ENCODE peak calls at places on chromosomes 6 and 20, in ten cellular contexts. M is sigmoid colon, Z is breast epithelium, R is upper lobe of left lung, I is HepG2, U is endothelial cell of umbilical vein, H is stomach, L is suprapubic skin, A is Panc1, T is GM23338. O is an unnamed sample.
A peak's percentile ranks its signal among the peaks of the same experiment; 100 is the strongest.

GRCh38 chr20:34876161-34877001 is at the start of gene ACSS2:
- DNase-seq in M (peak; percentile 100), Z (peak; percentile 99), R (peak; percentile 100), I (peak; percentile 99), U (peak; percentile 99), H (peak; percentile 100), L (peak; percentile 100), A (peak; percentile 95), T (peak; percentile 100), O (peak; percentile 98)

GRCh38 chr20:1906361-1907051 is 11.3 kb downstream of the SIRPA start:
- DNase-seq in M (no peak), Z (no peak), R (no peak), I (no peak), U (no peak), H (no peak), L (no peak), A (no peak), T (no peak), O (no peak)

GRCh38 chr6:44561062-44561591 is 173.6 kb downstream of the CDC5L start:
- DNase-seq in M (no peak), Z (no peak), R (peak; percentile 76), I (no peak), U (no peak), H (no peak), L (no peak), A (no peak), T (peak; percentile 37), O (no peak)

GRCh38 chr20:63433756-63434531 is 38.5 kb downstream of the KCNQ2 start:
- DNase-seq in M (no peak), Z (no peak), R (peak; percentile 73), I (no peak), U (peak; percentile 15), H (no peak), L (no peak), A (no peak), T (no peak), O (no peak)

GRCh38 chr6:40485300-40485699 is 101.9 kb downstream of the LRFN2 start:
- DNase-seq in M (no peak), Z (no peak), R (no peak), I (no peak), U (no peak), H (no peak), L (no peak), A (no peak), T (no peak), O (peak; percentile 22)

GRCh38 chr6:82114748-82115147 is 132.8 kb downstream of the IBTK start:
- DNase-seq in M (no peak), Z (no peak), R (no peak), I (peak; percentile 77), U (no peak), H (no peak), L (no peak), A (no peak), T (no peak), O (no peak)

GRCh38 chr20:33518071-33518470 is 28.2 kb downstream of the CBFA2T2 start:
- DNase-seq in M (no peak), Z (no peak), R (no peak), I (no peak), U (peak; percentile 88), H (no peak), L (no peak), A (no peak), T (no peak), O (no peak)

GRCh38 chr6:63058601-63059000 is 152.7 kb upstream of the FKBP1C start:
- DNase-seq in M (no peak), Z (no peak), R (no peak), I (no peak), U (no peak), H (no peak), L (no peak), A (no peak), T (peak; percentile 57), O (no peak)

GRCh38 chr6:136783495-136784270 is 8.6 kb downstream of the MAP3K5 start:
- DNase-seq in M (no peak), Z (no peak), R (no peak), I (no peak), U (no peak), H (no peak), L (no peak), A (no peak), T (no peak), O (peak; percentile 88)

GRCh38 chr6:158801655-158802294 is 17.4 kb downstream of the EZR start:
- DNase-seq in M (no peak), Z (no peak), R (no peak), I (no peak), U (no peak), H (peak; percentile 25), L (no peak), A (no peak), T (no peak), O (no peak)

GRCh38 chr6:158797331-158798202 is 21.6 kb downstream of the EZR start:
- DNase-seq in M (no peak), Z (no peak), R (no peak), I (no peak), U (no peak), H (peak; percentile 24), L (no peak), A (no peak), T (no peak), O (no peak)

GRCh38 chr6:158798311-158798710 is 20.9 kb downstream of the EZR start:
- DNase-seq in M (no peak), Z (no peak), R (no peak), I (no peak), U (no peak), H (peak; percentile 19), L (no peak), A (no peak), T (no peak), O (peak; percentile 83)

GRCh38 chr6:158796353-158796752 is 22.8 kb downstream of the EZR start:
- DNase-seq in M (no peak), Z (no peak), R (peak; percentile 30), I (no peak), U (no peak), H (peak; percentile 20), L (no peak), A (no peak), T (no peak), O (no peak)

DNA sequence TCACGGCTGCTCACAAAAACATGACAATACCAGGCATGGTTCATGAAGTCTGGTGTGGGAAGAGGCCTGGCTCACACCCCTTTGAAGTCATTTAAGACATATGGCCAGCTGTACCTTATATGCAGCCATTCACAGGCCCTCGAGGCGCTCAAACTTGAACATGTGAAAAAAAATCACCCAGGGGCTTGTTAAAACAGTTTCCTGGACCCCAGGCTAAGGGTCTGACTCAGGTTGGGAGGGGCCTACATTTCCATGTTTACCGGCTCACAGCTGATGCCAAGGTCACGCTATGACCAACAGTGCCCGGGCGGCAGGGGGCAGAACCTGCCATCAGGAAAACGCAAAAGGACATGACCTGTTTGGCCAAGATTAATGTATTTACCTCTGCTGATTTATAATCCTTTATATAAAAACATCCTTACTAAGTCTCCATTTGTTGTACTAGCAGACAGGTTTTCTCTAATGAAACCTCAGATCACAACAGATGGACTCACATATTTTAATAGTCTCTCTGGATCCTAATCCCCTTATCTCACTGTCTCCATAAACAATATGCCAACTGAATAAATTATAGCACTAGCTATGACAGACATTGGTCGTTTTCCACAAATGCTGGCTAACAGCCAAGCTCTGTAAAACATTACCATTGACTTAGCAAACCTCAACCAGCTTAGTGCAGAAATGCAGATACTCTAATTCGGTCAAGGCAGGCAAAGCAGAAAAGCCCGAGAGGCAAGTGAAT is 19.9 kb downstream of the EZR start:
- DNase-seq in M (no peak), Z (no peak), R (no peak), I (peak; percentile 72), U (peak; percentile 85), H (peak; percentile 73), L (no peak), A (no peak), T (no peak), O (no peak)
- TF ChIP-seq POLR2AphosphoS5 in M (no peak), Z (no peak), R (no peak), I (no peak), U (peak; percentile 15), H (peak; percentile 77), L (no peak), A (no peak), T (no peak), O (no peak)

DNA sequence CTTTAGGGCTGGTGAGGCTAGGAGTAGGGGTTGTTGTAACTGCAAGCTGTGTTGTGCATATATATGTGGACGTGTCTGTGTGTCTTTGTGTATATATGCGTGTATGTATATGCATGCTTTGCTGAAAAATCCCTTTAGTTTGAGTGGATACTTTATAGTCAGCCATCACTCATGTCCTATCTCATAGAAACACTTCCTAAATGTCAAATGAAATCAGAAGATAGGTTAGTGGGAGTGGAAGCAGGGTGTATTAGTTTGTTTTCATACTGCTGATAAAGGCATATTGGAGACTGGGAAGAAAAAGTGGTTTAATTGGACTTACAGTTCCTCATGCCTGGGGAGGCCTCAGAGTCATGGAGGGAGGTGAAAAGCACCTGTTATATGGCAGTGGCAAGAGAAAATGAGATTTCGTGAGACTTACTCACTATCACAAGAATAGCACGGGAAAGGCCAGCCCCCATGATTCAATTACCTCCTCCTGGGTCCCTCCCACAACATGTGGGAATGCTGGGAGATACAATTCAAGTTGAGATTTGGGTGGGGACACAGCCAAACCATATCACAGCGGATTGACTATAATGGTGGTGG is 131.1 kb downstream of the JARID2 start:
- DNase-seq in M (no peak), Z (no peak), R (no peak), I (no peak), U (no peak), H (no peak), L (no peak), A (no peak), T (no peak), O (no peak)
- H3K4me1 ChIP-seq in M (peaks cover 8% of the 10 kb centered on the region), Z (no peaks in the 10 kb centered on the region), R (peaks cover 8% of the 10 kb centered on the region), I (no peaks in the 10 kb centered on the region), U (no peaks in the 10 kb centered on the region), H (peaks cover 40% of the 10 kb centered on the region), L (peaks cover 20% of the 10 kb centered on the region), A (no peaks in the 10 kb centered on the region), T (peaks cover 97% of the 10 kb centered on the region), O (peaks cover 30% of the 10 kb centered on the region)

DNA sequence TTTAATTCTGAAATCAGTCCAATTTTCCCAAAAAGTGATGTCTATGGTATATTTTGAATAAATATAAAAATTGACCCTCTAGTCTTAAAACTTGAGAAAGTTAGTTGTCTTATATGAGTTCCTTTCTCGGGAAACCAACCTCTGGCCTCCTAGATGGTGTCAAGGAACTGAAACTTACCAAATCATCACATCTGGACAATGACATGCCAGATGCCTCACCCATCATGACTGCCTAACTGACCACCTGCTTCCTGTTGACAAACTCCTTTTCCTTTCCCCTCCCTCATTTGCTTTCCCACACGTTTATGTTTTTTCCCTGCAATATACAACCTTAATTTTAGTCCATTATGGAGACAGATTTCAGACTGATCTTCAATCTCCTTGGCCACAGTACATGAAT is 731.0 kb downstream of the EPHA7 start:
- DNase-seq in M (no peak), Z (no peak), R (no peak), I (no peak), U (peak; percentile 9), H (no peak), L (no peak), A (no peak), T (no peak), O (no peak)
- TF ChIP-seq POLR2AphosphoS5 in M (no peak), Z (no peak), R (no peak), I (no peak), U (no peak), H (no peak), L (no peak), A (no peak), T (no peak), O (no peak)

GRCh38 chr20:57715268-57715904 is 5.6 kb upstream of the PMEPA1 start:
- DNase-seq in M (no peak), Z (no peak), R (no peak), I (no peak), U (no peak), H (no peak), L (no peak), A (no peak), T (no peak), O (no peak)
- H3K4me1 ChIP-seq in M (peaks cover 46% of the 10 kb centered on the region), Z (no peaks in the 10 kb centered on the region), R (peaks cover 54% of the 10 kb centered on the region), I (no peaks in the 10 kb centered on the region), U (peaks cover 9% of the 10 kb centered on the region), H (peaks cover 66% of the 10 kb centered on the region), L (peaks cover 64% of the 10 kb centered on the region), A (peaks cover 51% of the 10 kb centered on the region), T (peaks cover 13% of the 10 kb centered on the region), O (peaks cover 29% of the 10 kb centered on the region)

GRCh38 chr6:25288518-25288917 is 9.3 kb downstream of the CARMIL1 start:
- DNase-seq in M (no peak), Z (no peak), R (no peak), I (no peak), U (no peak), H (no peak), L (no peak), A (no peak), T (no peak), O (no peak)
- TF ChIP-seq POLR2AphosphoS5 in M (no peak), Z (no peak), R (no peak), I (no peak), U (no peak), H (no peak), L (no peak), A (no peak), T (no peak), O (no peak)

O was measured in spleen.